ENCODE peak calls at places on chromosomes 4 and X, in ten cellular contexts. F is GM06990; V is CD8-positive, alpha-beta T cell; L is stomach; J is fibroblast of lung; T is heart right ventricle; C is MCF 10A; R is A549; W is GM23338; U is AG04449. Z is an unnamed sample.

GRCh38 chrX:130497531-130497930 is 95.7 kb downstream of the RBMX2 start:
- DNase-seq in W (no peak), J (no peak), T (no peak), V (no peak), C (no peak), L (no peak), R (no peak), F (no peak), U (no peak), Z (no peak)

GRCh38 chr4:28463184-28463690 is 1602.6 kb downstream of the STIM2 start:
- DNase-seq in C (no peak), V (no peak), J (no peak), R (no peak), F (no peak), U (no peak), W (no peak), L (no peak), T (no peak), Z (no peak)

GRCh38 chr4:47639531-47639930 is 154.5 kb downstream of the ATP10D start:
- DNase-seq in T (no peak), U (no peak), W (no peak), R (no peak), C (no peak), F (no peak), V (no peak), J (peak), L (no peak), Z (no peak)

GRCh38 chr4:171813195-171813955 is at the start of gene GALNTL6:
- DNase-seq in J (peak), R (peak), T (peak), V (no peak), L (no peak), C (no peak), U (no peak), W (peak), F (peak), Z (no peak)

GRCh38 chr4:8079031-8079885 is 79.4 kb downstream of the ABLIM2 start:
- DNase-seq in C (no peak), J (peak), U (no peak), V (no peak), F (no peak), T (no peak), W (no peak), L (peak), R (peak), Z (peak)

GRCh38 chrX:124501566-124501965 is 155.2 kb downstream of the SH2D1A start:
- DNase-seq in U (no peak), R (no peak), C (no peak), F (no peak), L (no peak), W (no peak), J (no peak), T (no peak), V (no peak), Z (no peak)

GRCh38 chr4:145557720-145558119 is 61.5 kb upstream of the MMAA start:
- DNase-seq in W (peak), U (no peak), J (peak), C (peak), T (peak), F (no peak), R (peak), V (peak), L (peak), Z (peak)

GRCh38 chr4:11635336-11635735 is 206.6 kb upstream of the HS3ST1 start:
- DNase-seq in U (no peak), J (peak), L (no peak), T (no peak), V (no peak), C (peak), W (no peak), F (no peak), R (peak), Z (peak)

GRCh38 chr4:156832886-156833285 is 138.7 kb downstream of the PDGFC start:
- DNase-seq in W (no peak), J (peak), V (no peak), U (no peak), R (no peak), C (no peak), L (no peak), T (no peak), F (no peak), Z (no peak)

GRCh38 chr4:9925750-9926439 is 95.4 kb downstream of the SLC2A9 start:
- DNase-seq in V (no peak), F (no peak), J (no peak), T (no peak), U (no peak), W (no peak), C (no peak), R (no peak), L (no peak), Z (no peak)

GRCh38 chr4:20832821-20833220 is 132.6 kb downstream of the PACRGL start:
- DNase-seq in U (no peak), R (no peak), T (no peak), V (no peak), C (no peak), F (no peak), L (no peak), J (peak), W (no peak), Z (no peak)

GRCh38 chrX:16433021-16433420 is 216.9 kb upstream of the S100G start:
- DNase-seq in U (no peak), T (no peak), J (no peak), F (no peak), V (no peak), W (no peak), C (no peak), L (no peak), R (no peak), Z (no peak)

GRCh38 chrX:148069759-148070503 is 88.8 kb downstream of the FMR1NB start:
- DNase-seq in W (no peak), U (no peak), J (no peak), R (no peak), C (no peak), F (no peak), V (no peak), T (no peak), L (no peak), Z (no peak)

GRCh38 chr4:6446538-6447451 is 25.6 kb downstream of the PPP2R2C start:
- DNase-seq in U (no peak), F (no peak), J (no peak), C (no peak), V (no peak), R (no peak), L (peak), W (no peak), T (peak), Z (no peak)

GRCh38 chr4:43343298-43343697 is 450.8 kb downstream of the GRXCR1 start:
- DNase-seq in J (no peak), W (no peak), L (no peak), C (no peak), T (no peak), U (no peak), V (no peak), R (no peak), F (no peak), Z (no peak)

GRCh38 chr4:68797048-68797447 is 18.7 kb upstream of the UGT2B10 start:
- DNase-seq in L (no peak), W (no peak), T (no peak), U (no peak), R (no peak), C (no peak), J (no peak), F (no peak), V (no peak), Z (no peak)

GRCh38 chr4:177546745-177547144 is 104.5 kb upstream of the AGA start:
- DNase-seq in V (no peak), C (no peak), L (no peak), W (no peak), U (no peak), R (no peak), T (no peak), J (peak), F (no peak), Z (no peak)

GRCh38 chr4:53908661-53909078 is 155.7 kb downstream of the CHIC2 start:
- DNase-seq in L (peak), F (peak), J (peak), W (peak), C (peak), U (peak), T (no peak), R (peak), V (no peak), Z (peak)

GRCh38 chr4:69383281-69383680 is 103.0 kb downstream of the UGT2B28 start:
- DNase-seq in R (no peak), C (no peak), J (no peak), T (no peak), F (no peak), W (no peak), U (no peak), V (no peak), L (no peak), Z (no peak)

GRCh38 chrX:46710425-46710824 is 48.5 kb downstream of the SLC9A7 start:
- DNase-seq in F (no peak), W (peak), R (peak), V (no peak), C (peak), U (no peak), J (peak), L (no peak), T (no peak), Z (peak)

GRCh38 chr4:125042031-125042430 is 272.7 kb upstream of the FAT4 start:
- DNase-seq in T (no peak), U (no peak), C (peak), L (no peak), J (peak), V (no peak), W (no peak), F (no peak), R (no peak), Z (no peak)

GRCh38 chr4:108492816-108493595 is 127.4 kb upstream of the RPL34 start:
- DNase-seq in F (peak), R (peak), C (peak), W (peak), L (no peak), V (peak), T (no peak), J (peak), U (no peak), Z (peak)
- TF ChIP-seq CTCF in F (peak), R (no peak), C (peak), W (peak), L (no peak), V (peak), T (no peak), J (peak), U (peak), Z (peak)

GRCh38 chrX:114075073-114075673 is 508.7 kb upstream of the HTR2C start:
- DNase-seq in U (no peak), F (no peak), J (no peak), L (no peak), C (no peak), V (no peak), W (no peak), T (no peak), R (no peak), Z (no peak)
- TF ChIP-seq CTCF in U (no peak), F (peak), J (no peak), L (peak), C (peak), V (no peak), W (peak), T (no peak), R (peak), Z (no peak)

GRCh38 chrX:53223068-53223693 is 1.8 kb downstream of the KDM5C start:
- DNase-seq in V (no peak), W (no peak), C (peak), U (no peak), L (no peak), F (no peak), R (peak), J (no peak), T (no peak), Z (no peak)
- TF ChIP-seq CTCF in V (no peak), W (no peak), C (no peak), U (no peak), L (no peak), F (no peak), R (no peak), J (no peak), T (no peak), Z (no peak)

DNA sequence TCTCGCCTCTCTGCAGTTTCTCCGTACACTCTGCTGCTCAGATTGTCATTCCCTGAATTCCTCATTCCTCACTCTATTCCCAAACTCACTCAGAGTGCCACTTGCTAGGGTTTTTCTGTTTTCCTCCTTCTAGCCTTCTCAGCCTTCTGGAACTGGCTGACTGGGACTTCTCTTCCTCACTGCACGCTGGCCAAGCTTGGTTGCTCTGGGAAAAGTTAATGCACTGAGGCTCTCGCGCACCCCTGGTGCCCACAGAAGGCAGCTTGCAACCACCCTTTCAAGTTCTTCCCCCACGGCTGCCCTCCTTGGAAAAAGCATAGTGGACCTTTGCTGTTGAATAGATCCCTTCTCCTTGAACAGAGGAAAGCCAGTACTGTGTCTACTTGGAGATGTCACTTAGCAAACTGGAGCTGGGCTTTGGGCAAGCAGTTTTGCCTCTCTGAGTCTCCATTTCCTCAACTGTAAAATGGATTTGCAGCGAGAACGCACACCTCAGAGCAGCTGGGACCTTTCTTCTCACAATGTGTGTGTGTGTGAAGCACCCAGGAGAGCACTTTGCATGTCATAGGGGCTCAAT is 6.0 kb upstream of the CCKAR start:
- DNase-seq in W (peak), F (no peak), R (no peak), J (no peak), U (no peak), V (no peak), T (no peak), L (no peak), C (no peak), Z (no peak)
- TF ChIP-seq CTCF in W (no peak), F (no peak), R (no peak), J (peak), U (no peak), V (no peak), T (no peak), L (no peak), C (no peak), Z (no peak)

DNA sequence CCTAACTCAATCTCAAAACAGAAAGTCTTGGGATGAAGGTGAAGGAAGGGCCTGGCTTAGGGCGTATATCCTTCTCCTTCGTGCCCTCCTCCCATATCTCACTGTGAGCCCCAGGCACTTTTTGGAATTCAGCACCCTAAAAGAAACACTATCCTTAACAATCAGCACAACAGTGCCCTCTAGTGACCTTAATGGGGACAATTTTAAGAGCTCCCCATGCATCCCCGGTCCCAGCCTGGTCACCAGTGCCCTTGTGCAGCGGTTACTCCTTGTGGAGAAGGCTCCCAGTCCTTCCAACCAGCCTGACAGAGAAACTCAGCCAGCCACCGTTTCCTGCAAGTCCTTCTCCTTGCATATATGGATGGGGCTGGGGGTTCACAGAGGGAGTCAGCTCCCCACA is 4.2 kb downstream of the PAK3 start:
- DNase-seq in L (no peak), C (peak), R (peak), W (peak), F (no peak), V (peak), U (no peak), J (peak), T (no peak), Z (peak)
- TF ChIP-seq CTCF in L (peak), C (peak), R (peak), W (peak), F (peak), V (peak), U (peak), J (peak), T (no peak), Z (peak)

DNA sequence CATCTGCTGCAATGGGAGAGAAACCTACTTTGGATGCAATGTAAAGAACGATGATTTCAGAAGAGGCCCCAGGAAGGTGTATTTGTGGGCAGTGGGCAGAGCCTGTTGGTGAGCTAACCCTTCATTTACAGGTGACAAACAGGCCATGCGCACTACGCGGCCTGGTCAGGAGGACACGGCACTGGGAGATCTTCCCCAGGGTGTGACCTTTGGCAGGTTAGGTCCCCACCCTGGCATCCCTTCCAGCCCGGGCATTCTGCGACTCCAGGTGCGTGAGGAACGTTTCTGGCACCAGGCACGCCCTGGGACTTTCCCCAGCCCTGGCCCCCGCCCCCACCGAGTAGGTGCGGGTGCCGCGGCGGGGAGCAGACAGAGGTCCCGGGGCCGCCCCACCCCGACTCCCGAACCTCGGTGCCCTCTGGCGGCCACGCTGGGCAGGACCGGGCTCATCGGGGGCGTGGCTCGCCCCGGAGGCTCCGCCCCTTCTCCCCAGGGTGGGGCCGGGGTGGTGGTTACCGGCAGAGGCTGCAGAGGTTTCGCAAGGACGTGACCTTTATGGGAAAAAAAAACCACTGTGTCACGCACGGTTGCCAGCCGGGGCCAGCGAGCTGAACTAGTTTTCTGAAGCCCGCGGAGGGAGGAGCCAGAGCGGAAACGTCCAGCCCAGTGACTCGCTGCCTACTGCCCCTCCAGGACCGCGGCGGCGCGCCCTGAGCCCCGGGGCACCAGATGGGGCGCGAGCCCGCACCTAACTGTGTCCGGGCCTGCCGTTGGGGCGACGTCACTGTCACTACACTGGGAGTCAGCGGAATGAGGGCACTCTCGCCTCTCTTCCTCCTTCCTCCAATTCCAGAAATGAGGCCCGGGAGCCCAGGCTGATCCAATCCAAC is 5.0 kb upstream of the NYX start:
- DNase-seq in F (peak), L (peak), J (peak), T (peak), U (no peak), R (peak), W (peak), V (peak), C (peak), Z (peak)
- TF ChIP-seq CTCF in F (peak), L (peak), J (peak), T (peak), U (peak), R (peak), W (peak), V (peak), C (peak), Z (peak)

GRCh38 chr4:40986375-40986774 is 228.0 kb downstream of the APBB2 start:
- DNase-seq in T (no peak), F (no peak), W (no peak), R (no peak), U (no peak), V (no peak), L (no peak), J (peak), C (no peak), Z (no peak)

GRCh38 chr4:40984051-40984450 is 230.3 kb downstream of the APBB2 start:
- DNase-seq in R (no peak), W (no peak), U (no peak), F (no peak), C (no peak), T (no peak), J (peak), L (no peak), V (no peak), Z (no peak)

GRCh38 chr4:40976343-40976742 is 226.6 kb downstream of the NSUN7 start:
- DNase-seq in V (no peak), T (no peak), C (peak), J (peak), U (no peak), L (peak), W (peak), F (no peak), R (peak), Z (peak)

GRCh38 chr4:40978548-40978947 is 228.8 kb downstream of the NSUN7 start:
- DNase-seq in L (no peak), C (no peak), U (no peak), F (no peak), T (no peak), W (no peak), R (no peak), V (no peak), J (peak), Z (no peak)

GRCh38 chr4:40980318-40980883 is 230.6 kb downstream of the NSUN7 start:
- DNase-seq in C (peak), V (no peak), W (peak), L (no peak), U (no peak), T (no peak), R (no peak), J (no peak), F (no peak), Z (no peak)
- TF ChIP-seq CTCF in C (peak), V (no peak), W (peak), L (peak), U (peak), T (no peak), R (peak), J (peak), F (peak), Z (peak)

GRCh38 chr4:160175064-160175643 is 1072.3 kb downstream of the RAPGEF2 start:
- DNase-seq in C (peak), V (no peak), L (no peak), U (no peak), J (peak), R (peak), F (no peak), W (no peak), T (no peak), Z (no peak)
- TF ChIP-seq CTCF in C (peak), V (no peak), L (no peak), U (no peak), J (no peak), R (no peak), F (peak), W (no peak), T (no peak), Z (no peak)

DNA sequence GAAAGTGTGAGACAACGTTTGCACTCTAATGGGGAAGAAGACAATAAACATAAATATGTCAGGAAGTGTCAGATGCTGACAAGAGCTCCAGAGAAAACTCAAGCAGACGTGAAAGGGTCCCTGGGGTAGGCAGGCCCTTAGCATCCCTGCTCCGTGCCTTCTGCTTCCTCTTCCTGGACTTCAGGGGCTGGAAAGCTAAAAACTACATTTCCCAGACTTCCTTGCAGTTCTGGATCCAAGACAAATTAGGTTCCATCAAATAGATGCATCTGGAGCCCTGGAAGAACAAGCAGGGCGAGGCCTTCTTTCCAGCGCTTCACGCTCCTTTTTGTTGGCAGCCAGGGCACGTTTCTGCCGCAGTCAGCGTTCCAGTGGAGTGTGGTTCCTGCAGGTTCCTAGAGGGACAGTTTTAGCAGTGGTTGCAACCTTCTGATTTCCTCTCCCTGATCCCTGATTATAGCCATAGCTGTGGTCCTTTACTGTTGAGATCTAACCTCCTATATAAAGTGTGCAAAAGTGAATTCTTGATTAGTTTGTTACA is 53.6 kb upstream of the MSX1 start:
- DNase-seq in W (peak), L (no peak), V (no peak), R (no peak), C (no peak), T (no peak), U (no peak), F (no peak), J (no peak), Z (no peak)
- TF ChIP-seq CTCF in W (no peak), L (no peak), V (no peak), R (no peak), C (no peak), T (no peak), U (no peak), F (no peak), J (no peak), Z (no peak)